ENCODE peak calls at places on chromosomes 11 and 22, in five cellular contexts. One of them, this sample, is unnamed.

GRCh38 chr22:48858856-48859255 is 968.8 kb downstream of the BRD1 start:
- DNase-seq in mesenteric fat pad: no peak
- DNase-seq in nephron progenitor cell: no peak
- DNase-seq in Calu3: no peak
- DNase-seq in AG10803: no peak
- DNase-seq in this sample: no peak

GRCh38 chr22:22720201-22720723 is 75.8 kb downstream of the GGTLC2 start:
- DNase-seq in mesenteric fat pad: no peak
- DNase-seq in nephron progenitor cell: peak; percentile 65
- DNase-seq in Calu3: peak; percentile 65
- DNase-seq in AG10803: peak; percentile 32
- DNase-seq in this sample: peak; percentile 50

GRCh38 chr11:93484716-93485115 is 58.5 kb downstream of the SMCO4 start:
- DNase-seq in mesenteric fat pad: no peak
- DNase-seq in nephron progenitor cell: no peak
- DNase-seq in Calu3: no peak
- DNase-seq in AG10803: peak; percentile 87
- DNase-seq in this sample: no peak

GRCh38 chr22:38204784-38205183 is 3.0 kb downstream of the MAFF start:
- DNase-seq in mesenteric fat pad: no peak
- DNase-seq in nephron progenitor cell: no peak
- DNase-seq in Calu3: no peak
- DNase-seq in AG10803: no peak
- DNase-seq in this sample: no peak

GRCh38 chr22:50112151-50113118 is 22.6 kb downstream of the MOV10L1 start:
- DNase-seq in mesenteric fat pad: no peak
- DNase-seq in nephron progenitor cell: no peak
- DNase-seq in Calu3: peak; percentile 14
- DNase-seq in AG10803: peak; percentile 64
- DNase-seq in this sample: no peak

GRCh38 chr11:28581286-28582242 is 473.4 kb downstream of the METTL15 start:
- DNase-seq in mesenteric fat pad: no peak
- DNase-seq in nephron progenitor cell: no peak
- DNase-seq in Calu3: no peak
- DNase-seq in AG10803: peak; percentile 54
- DNase-seq in this sample: no peak

GRCh38 chr22:44671742-44672141 is 30.3 kb upstream of the PRR5 start:
- DNase-seq in mesenteric fat pad: no peak
- DNase-seq in nephron progenitor cell: no peak
- DNase-seq in Calu3: no peak
- DNase-seq in AG10803: peak; percentile 45
- DNase-seq in this sample: no peak

GRCh38 chr22:35727436-35727835 is 9.8 kb downstream of the APOL5 start:
- DNase-seq in mesenteric fat pad: no peak
- DNase-seq in nephron progenitor cell: no peak
- DNase-seq in Calu3: no peak
- DNase-seq in AG10803: no peak
- DNase-seq in this sample: no peak

GRCh38 chr11:116507016-116507415 is 265.8 kb downstream of the BUD13 start:
- DNase-seq in mesenteric fat pad: peak; percentile 79
- DNase-seq in nephron progenitor cell: no peak
- DNase-seq in Calu3: no peak
- DNase-seq in AG10803: no peak
- DNase-seq in this sample: no peak

GRCh38 chr11:58573451-58574104 is 2.1 kb downstream of the LPXN start:
- DNase-seq in mesenteric fat pad: no peak
- DNase-seq in nephron progenitor cell: no peak
- DNase-seq in Calu3: peak; percentile 66
- DNase-seq in AG10803: peak; percentile 84
- DNase-seq in this sample: no peak